ENCODE peak calls at places on chromosomes 3 and 15, in five cellular contexts. One of them, this sample, is unnamed.

GRCh38 chr3:50201573-50202315 is 3.3 kb upstream of the SLC38A3 start:
- DNase-seq in GM13976: no peak
- DNase-seq in lower leg skin: no peak
- DNase-seq in astrocyte of the spinal cord: no peak
- DNase-seq in AG10803: no peak
- DNase-seq in this sample: no peak

GRCh38 chr3:139202226-139202958 is 141.4 kb upstream of the MRPS22 start:
- DNase-seq in GM13976: peak
- DNase-seq in astrocyte of the spinal cord: no peak
- DNase-seq in lower leg skin: no peak
- DNase-seq in AG10803: no peak
- DNase-seq in this sample: no peak

GRCh38 chr15:68145706-68146105 is 59.4 kb downstream of the CALML4 start:
- DNase-seq in AG10803: peak
- DNase-seq in GM13976: no peak
- DNase-seq in lower leg skin: no peak
- DNase-seq in astrocyte of the spinal cord: no peak
- DNase-seq in this sample: no peak

GRCh38 chr15:80514071-80514780 is 110.0 kb downstream of the ARNT2 start:
- DNase-seq in lower leg skin: peak
- DNase-seq in GM13976: no peak
- DNase-seq in astrocyte of the spinal cord: peak
- DNase-seq in AG10803: peak
- DNase-seq in this sample: no peak

GRCh38 chr3:114380233-114380645 is 86.4 kb downstream of the TIGIT start:
- DNase-seq in AG10803: peak
- DNase-seq in astrocyte of the spinal cord: peak
- DNase-seq in GM13976: no peak
- DNase-seq in lower leg skin: peak
- DNase-seq in this sample: peak

GRCh38 chr15:63044077-63044644 is 1.6 kb downstream of the TPM1 start:
- DNase-seq in AG10803: no peak
- DNase-seq in astrocyte of the spinal cord: peak
- DNase-seq in GM13976: no peak
- DNase-seq in lower leg skin: no peak
- DNase-seq in this sample: no peak

GRCh38 chr3:13966302-13966701 is 86.4 kb upstream of the WNT7A start:
- DNase-seq in lower leg skin: no peak
- DNase-seq in AG10803: no peak
- DNase-seq in GM13976: no peak
- DNase-seq in astrocyte of the spinal cord: no peak
- DNase-seq in this sample: no peak

GRCh38 chr3:90092994-90093393 is 985.6 kb downstream of the EPHA3 start:
- DNase-seq in astrocyte of the spinal cord: peak
- DNase-seq in lower leg skin: no peak
- DNase-seq in GM13976: peak
- DNase-seq in AG10803: peak
- DNase-seq in this sample: no peak

GRCh38 chr3:30258426-30259392 is 347.7 kb upstream of the TGFBR2 start:
- DNase-seq in AG10803: no peak
- DNase-seq in lower leg skin: no peak
- DNase-seq in astrocyte of the spinal cord: peak
- DNase-seq in GM13976: no peak
- DNase-seq in this sample: no peak

GRCh38 chr15:24919446-24919845 is 35.3 kb upstream of the SNRPN start:
- DNase-seq in AG10803: no peak
- DNase-seq in astrocyte of the spinal cord: no peak
- DNase-seq in lower leg skin: no peak
- DNase-seq in GM13976: no peak
- DNase-seq in this sample: no peak

GRCh38 chr15:61621146-61621545 is 392.0 kb upstream of the RORA start:
- DNase-seq in GM13976: peak
- DNase-seq in AG10803: peak
- DNase-seq in astrocyte of the spinal cord: no peak
- DNase-seq in lower leg skin: no peak
- DNase-seq in this sample: no peak

GRCh38 chr15:24862726-24863521 is 91.9 kb upstream of the SNRPN start:
- DNase-seq in lower leg skin: no peak
- DNase-seq in AG10803: no peak
- DNase-seq in astrocyte of the spinal cord: peak
- DNase-seq in GM13976: no peak
- DNase-seq in this sample: no peak

GRCh38 chr3:194273396-194274310 is 77.5 kb downstream of the CPN2 start:
- DNase-seq in GM13976: no peak
- DNase-seq in lower leg skin: no peak
- DNase-seq in AG10803: no peak
- DNase-seq in astrocyte of the spinal cord: no peak
- DNase-seq in this sample: no peak

GRCh38 chr15:80093854-80094418 is 34.5 kb downstream of the ZFAND6 start:
- DNase-seq in lower leg skin: peak
- DNase-seq in astrocyte of the spinal cord: no peak
- DNase-seq in GM13976: no peak
- DNase-seq in AG10803: no peak
- DNase-seq in this sample: peak

GRCh38 chr15:47485419-47485818 is 231.9 kb upstream of the SEMA6D start:
- DNase-seq in AG10803: no peak
- DNase-seq in astrocyte of the spinal cord: no peak
- DNase-seq in GM13976: no peak
- DNase-seq in lower leg skin: no peak
- DNase-seq in this sample: no peak

GRCh38 chr15:33932734-33933133 is 35.6 kb upstream of the CHRM5 start:
- DNase-seq in lower leg skin: no peak
- DNase-seq in AG10803: no peak
- DNase-seq in astrocyte of the spinal cord: no peak
- DNase-seq in GM13976: no peak
- DNase-seq in this sample: no peak

GRCh38 chr3:114928989-114929620 is 218.0 kb downstream of the ZBTB20 start:
- DNase-seq in lower leg skin: no peak
- DNase-seq in astrocyte of the spinal cord: no peak
- DNase-seq in AG10803: peak
- DNase-seq in GM13976: no peak
- DNase-seq in this sample: no peak

GRCh38 chr15:88028024-88028423 is 228.5 kb downstream of the NTRK3 start:
- DNase-seq in GM13976: no peak
- DNase-seq in AG10803: no peak
- DNase-seq in lower leg skin: no peak
- DNase-seq in astrocyte of the spinal cord: no peak
- DNase-seq in this sample: no peak

GRCh38 chr3:159669024-159669476 is 319.6 kb upstream of the IL12A start:
- DNase-seq in AG10803: peak
- DNase-seq in astrocyte of the spinal cord: peak
- DNase-seq in GM13976: no peak
- DNase-seq in lower leg skin: no peak
- DNase-seq in this sample: no peak

GRCh38 chr3:115975353-115975752 is 352.0 kb downstream of the GAP43 start:
- DNase-seq in AG10803: peak
- DNase-seq in astrocyte of the spinal cord: peak
- DNase-seq in lower leg skin: no peak
- DNase-seq in GM13976: peak
- DNase-seq in this sample: no peak

GRCh38 chr3:136932518-136932917 is 25.3 kb upstream of the IL20RB start:
- DNase-seq in AG10803: no peak
- DNase-seq in GM13976: no peak
- DNase-seq in lower leg skin: no peak
- DNase-seq in astrocyte of the spinal cord: no peak
- DNase-seq in this sample: no peak

GRCh38 chr3:9820944-9821343 is 10.9 kb downstream of the TTLL3 start:
- DNase-seq in GM13976: no peak
- DNase-seq in astrocyte of the spinal cord: no peak
- DNase-seq in lower leg skin: no peak
- DNase-seq in AG10803: no peak
- DNase-seq in this sample: no peak
- TF ChIP-seq CTCF in GM13976: no peak
- TF ChIP-seq CTCF in astrocyte of the spinal cord: peak
- TF ChIP-seq CTCF in lower leg skin: no peak
- TF ChIP-seq CTCF in AG10803: peak
- TF ChIP-seq CTCF in this sample: no peak

DNA sequence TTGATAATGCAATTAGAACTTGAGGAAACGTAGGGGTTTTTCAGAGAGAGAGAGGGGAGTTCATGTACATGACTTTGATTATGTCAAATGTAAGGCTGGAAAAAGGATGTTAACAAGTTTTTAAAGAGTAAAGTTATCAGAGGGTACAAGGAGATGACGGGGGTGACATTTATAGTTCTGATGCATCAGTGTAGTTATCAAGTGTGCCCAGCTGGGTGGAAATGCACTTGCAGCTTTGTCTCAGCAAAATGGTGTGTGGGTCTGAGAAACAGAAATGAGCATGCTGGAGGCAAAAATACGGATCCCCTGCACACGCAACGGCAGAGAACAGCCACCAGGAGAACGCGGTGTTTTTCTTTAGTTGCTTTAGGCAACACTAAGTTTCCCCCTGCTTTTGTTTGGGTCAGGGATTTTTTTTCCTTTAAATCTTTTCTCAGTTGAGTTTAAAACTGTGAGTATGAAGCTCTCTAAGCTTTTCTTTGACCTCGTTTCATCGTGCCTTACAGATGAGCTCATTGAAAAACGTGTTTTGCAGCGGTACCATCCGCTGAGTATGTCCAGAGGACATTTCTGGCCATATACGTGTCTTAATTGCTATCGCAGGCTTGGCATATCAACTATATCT is 205.4 kb downstream of the PDZRN3 start:
- DNase-seq in astrocyte of the spinal cord: peak
- DNase-seq in AG10803: peak
- DNase-seq in GM13976: no peak
- DNase-seq in lower leg skin: no peak
- DNase-seq in this sample: no peak
- TF ChIP-seq CTCF in astrocyte of the spinal cord: peak
- TF ChIP-seq CTCF in AG10803: peak
- TF ChIP-seq CTCF in GM13976: no peak
- TF ChIP-seq CTCF in lower leg skin: no peak
- TF ChIP-seq CTCF in this sample: no peak

GRCh38 chr3:45693941-45694521 is 4.8 kb downstream of the SACM1L start:
- DNase-seq in astrocyte of the spinal cord: no peak
- DNase-seq in lower leg skin: no peak
- DNase-seq in GM13976: peak
- DNase-seq in AG10803: no peak
- DNase-seq in this sample: no peak
- TF ChIP-seq CTCF in astrocyte of the spinal cord: peak
- TF ChIP-seq CTCF in lower leg skin: no peak
- TF ChIP-seq CTCF in GM13976: no peak
- TF ChIP-seq CTCF in AG10803: no peak
- TF ChIP-seq CTCF in this sample: no peak

DNA sequence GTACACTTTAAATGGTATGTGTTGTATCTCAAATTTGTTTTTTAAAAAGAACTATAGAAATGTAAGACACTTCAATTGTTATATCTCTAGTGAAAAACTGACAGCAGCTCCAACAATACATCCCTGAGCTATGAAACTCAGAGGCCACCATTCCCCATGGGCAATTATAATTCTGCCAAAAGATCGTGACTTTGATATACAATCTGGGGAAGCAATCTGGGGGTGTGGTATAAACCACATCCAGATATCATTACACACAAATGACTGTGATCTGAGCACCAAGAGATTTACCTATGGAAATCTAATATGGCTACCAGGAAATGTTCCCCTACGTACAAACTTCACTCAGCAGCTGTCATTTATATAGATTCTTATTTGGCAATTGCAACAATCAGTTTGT is 110.3 kb downstream of the FRMD5 start:
- DNase-seq in AG10803: no peak
- DNase-seq in astrocyte of the spinal cord: no peak
- DNase-seq in GM13976: no peak
- DNase-seq in lower leg skin: no peak
- DNase-seq in this sample: no peak
- TF ChIP-seq CTCF in AG10803: no peak
- TF ChIP-seq CTCF in astrocyte of the spinal cord: no peak
- TF ChIP-seq CTCF in GM13976: no peak
- TF ChIP-seq CTCF in lower leg skin: no peak
- TF ChIP-seq CTCF in this sample: no peak

DNA sequence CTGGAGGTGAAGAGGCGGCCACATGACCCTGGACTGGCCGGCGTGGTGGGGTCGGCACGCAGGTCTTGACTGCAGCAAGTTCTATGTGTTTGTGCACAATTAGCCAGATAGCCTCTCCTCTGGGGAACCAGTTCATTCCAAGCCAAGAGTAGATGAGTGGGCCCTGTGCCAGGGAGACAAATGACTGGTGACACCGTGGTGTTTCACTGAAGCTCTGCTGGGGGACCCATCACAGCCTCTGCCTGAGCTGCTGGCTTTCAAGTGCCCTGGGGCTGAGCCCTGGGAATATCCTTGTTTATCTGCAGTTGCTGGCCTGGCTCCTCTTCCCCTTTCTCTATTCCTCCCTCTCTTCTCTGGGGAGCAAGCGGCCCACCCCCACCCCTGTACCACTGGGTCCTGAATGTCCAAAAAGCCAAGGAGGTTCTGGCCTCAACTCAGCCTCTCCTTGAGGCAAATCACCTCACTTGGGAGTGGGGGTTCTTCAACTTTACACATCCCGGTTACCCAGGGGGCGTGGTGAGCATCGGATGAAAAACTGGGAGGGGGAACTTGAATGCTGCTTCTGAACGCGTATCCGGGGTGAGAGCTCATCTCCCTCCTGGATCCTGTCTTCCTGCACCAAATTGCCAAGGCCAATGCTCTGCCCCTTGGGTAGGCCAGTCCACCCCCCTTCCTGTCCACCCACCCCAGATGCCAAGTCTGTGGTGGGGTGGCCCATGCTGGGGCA is 199.6 kb upstream of the LYSMD4 start:
- DNase-seq in AG10803: no peak
- DNase-seq in lower leg skin: peak
- DNase-seq in GM13976: no peak
- DNase-seq in astrocyte of the spinal cord: no peak
- DNase-seq in this sample: no peak
- TF ChIP-seq CTCF in AG10803: no peak
- TF ChIP-seq CTCF in lower leg skin: no peak
- TF ChIP-seq CTCF in GM13976: no peak
- TF ChIP-seq CTCF in astrocyte of the spinal cord: no peak
- TF ChIP-seq CTCF in this sample: no peak

DNA sequence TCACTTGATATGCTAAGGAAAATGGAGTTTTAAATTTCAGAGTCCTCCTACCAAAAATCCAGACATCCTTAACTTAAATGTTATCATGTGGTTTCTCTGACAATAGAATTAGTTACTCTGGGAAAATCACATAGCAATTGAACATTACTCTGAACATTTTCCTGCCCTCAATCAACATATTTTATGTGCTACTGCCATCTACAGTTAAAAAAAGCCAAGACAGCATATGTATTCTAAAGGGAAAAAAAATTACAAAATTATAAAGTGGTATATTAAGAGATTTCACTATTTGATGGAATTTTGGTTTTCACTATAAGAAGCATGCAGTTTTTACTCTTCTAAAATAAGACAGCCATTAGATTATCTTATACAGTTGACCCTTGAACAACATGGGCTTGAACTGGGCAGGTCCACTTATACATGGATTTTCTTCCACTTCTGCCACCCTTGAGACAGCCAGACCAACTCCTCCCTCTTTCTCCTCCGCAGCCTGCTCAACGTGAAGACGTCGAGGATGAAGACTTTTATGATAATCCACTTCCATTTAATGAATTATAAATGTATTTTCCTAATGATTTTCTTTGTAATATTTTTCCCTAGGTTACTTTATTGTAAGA is 122.3 kb downstream of the ATP1B3 start:
- DNase-seq in GM13976: no peak
- DNase-seq in lower leg skin: no peak
- DNase-seq in astrocyte of the spinal cord: peak
- DNase-seq in AG10803: peak
- DNase-seq in this sample: no peak
- TF ChIP-seq CTCF in GM13976: no peak
- TF ChIP-seq CTCF in lower leg skin: no peak
- TF ChIP-seq CTCF in astrocyte of the spinal cord: peak
- TF ChIP-seq CTCF in AG10803: peak
- TF ChIP-seq CTCF in this sample: peak

GRCh38 chr3:112132554-112132953 is 494 bp downstream of the GCSAM start:
- DNase-seq in GM13976: no peak
- DNase-seq in astrocyte of the spinal cord: no peak
- DNase-seq in lower leg skin: no peak
- DNase-seq in AG10803: no peak
- DNase-seq in this sample: no peak
- TF ChIP-seq CTCF in GM13976: no peak
- TF ChIP-seq CTCF in astrocyte of the spinal cord: no peak
- TF ChIP-seq CTCF in lower leg skin: no peak
- TF ChIP-seq CTCF in AG10803: no peak
- TF ChIP-seq CTCF in this sample: no peak

This sample was measured in left lung.